ENCODE peak calls at places on chromosomes 2 and 18, in eight cellular contexts. A is astrocyte, P is prostate gland, C is mammary epithelial cell, U is HCT116, M is left ventricle myocardium inferior, B is kidney, Q is breast epithelium. L is an unnamed sample.
A peak's percentile ranks its signal among the peaks of the same experiment; 100 is the strongest.

GRCh38 chr2:190659553-190659952 is 10.7 kb downstream of the NAB1 start:
- DNase-seq in A (no peak), P (no peak), C (no peak), U (no peak), M (no peak), B (no peak), Q (no peak), L (no peak)

GRCh38 chr2:127577208-127577475 is 41.7 kb downstream of the MYO7B start:
- DNase-seq in A (no peak), P (no peak), C (no peak), U (no peak), M (no peak), B (peak; percentile 15), Q (no peak), L (no peak)

GRCh38 chr2:233100192-233100998 is 40.3 kb downstream of the INPP5D start:
- DNase-seq in A (no peak), P (no peak), C (no peak), U (no peak), M (no peak), B (no peak), Q (no peak), L (no peak)

GRCh38 chr2:192196451-192197194 is 1.9 kb upstream of the TMEFF2 start:
- DNase-seq in A (no peak), P (no peak), C (no peak), U (no peak), M (no peak), B (no peak), Q (no peak), L (peak; percentile 20)

GRCh38 chr2:96145028-96145939 is at the start of gene DUSP2:
- DNase-seq in A (peak; percentile 59), P (peak; percentile 61), C (peak; percentile 58), U (peak; percentile 57), M (peak; percentile 74), B (peak; percentile 93), Q (peak; percentile 89), L (peak; percentile 80)

GRCh38 chr2:11132036-11132671 is 23.1 kb upstream of the SLC66A3 start:
- DNase-seq in A (no peak), P (no peak), C (no peak), U (no peak), M (no peak), B (no peak), Q (no peak), L (peak; percentile 63)

GRCh38 chr2:24492283-24493272 is 1.5 kb downstream of the NCOA1 start:
- DNase-seq in A (peak; percentile 10), P (peak; percentile 12), C (peak; percentile 10), U (no peak), M (no peak), B (no peak), Q (no peak), L (no peak)

GRCh38 chr2:107633580-107634147 is 193.0 kb upstream of the RGPD4 start:
- DNase-seq in A (peak; percentile 92), P (no peak), C (peak; percentile 79), U (no peak), M (no peak), B (no peak), Q (no peak), L (no peak)

GRCh38 chr2:236985940-236986339 is 99.7 kb upstream of the COPS8 start:
- DNase-seq in A (no peak), P (no peak), C (no peak), U (no peak), M (no peak), B (no peak), Q (no peak), L (no peak)

GRCh38 chr2:237723613-237724012 is 75.0 kb upstream of the RBM44 start:
- DNase-seq in A (peak; percentile 50), P (no peak), C (peak; percentile 59), U (no peak), M (peak; percentile 59), B (no peak), Q (peak; percentile 15), L (no peak)

GRCh38 chr18:61531182-61531581 is 198.0 kb downstream of the CDH20 start:
- DNase-seq in A (no peak), P (no peak), C (no peak), U (no peak), M (peak; percentile 40), B (no peak), Q (no peak), L (peak; percentile 86)

GRCh38 chr2:86371482-86372002 is 34.1 kb upstream of the REEP1 start:
- DNase-seq in A (no peak), P (no peak), C (no peak), U (no peak), M (no peak), B (no peak), Q (no peak), L (no peak)

GRCh38 chr2:86367501-86367778 is 30.0 kb upstream of the REEP1 start:
- DNase-seq in A (no peak), P (no peak), C (no peak), U (no peak), M (no peak), B (no peak), Q (no peak), L (no peak)

GRCh38 chr2:86372133-86372532 is 34.7 kb upstream of the REEP1 start:
- DNase-seq in A (no peak), P (no peak), C (no peak), U (no peak), M (no peak), B (no peak), Q (no peak), L (no peak)

GRCh38 chr2:86368181-86368824 is 30.9 kb upstream of the REEP1 start:
- DNase-seq in A (peak; percentile 12), P (no peak), C (peak; percentile 20), U (peak; percentile 33), M (peak; percentile 32), B (no peak), Q (no peak), L (peak; percentile 5)

DNA sequence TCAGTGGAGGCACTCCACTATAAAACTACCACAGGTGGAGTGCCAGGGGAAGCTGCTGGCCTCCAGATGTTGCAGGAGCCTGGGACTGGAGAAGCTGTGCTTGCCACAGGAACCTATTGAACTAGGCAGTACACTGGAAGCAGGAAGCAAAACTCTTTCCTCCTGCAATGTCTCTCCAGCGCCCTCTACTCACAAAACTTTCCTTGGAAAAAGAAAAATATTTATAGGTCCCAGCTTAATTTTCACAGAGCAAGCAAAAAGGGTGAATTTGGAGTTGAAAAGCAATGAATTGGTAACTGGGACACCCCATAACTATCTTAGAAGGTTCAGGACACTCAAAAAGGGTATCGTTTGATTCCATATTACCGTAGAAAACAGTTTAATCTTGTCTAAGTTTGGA is 33.2 kb upstream of the REEP1 start:
- DNase-seq in A (no peak), P (no peak), C (no peak), U (no peak), M (no peak), B (no peak), Q (no peak), L (no peak)
- TF ChIP-seq CTCF in A (no peak), P (no peak), C (no peak), U (no peak), M (no peak), B (no peak), Q (no peak), L (no peak)

GRCh38 chr2:14601070-14601770 is 31.3 kb upstream of the LRATD1 start:
- DNase-seq in A (peak; percentile 11), P (no peak), C (peak; percentile 55), U (no peak), M (no peak), B (no peak), Q (no peak), L (no peak)
- H3K27ac ChIP-seq in A (no peak overlapping the region), P (no peak overlapping the region), C (no peak overlapping the region), U (no peak overlapping the region), M (no peak overlapping the region), B (no peak overlapping the region), Q (no peak overlapping the region), L (no peak overlapping the region)

DNA sequence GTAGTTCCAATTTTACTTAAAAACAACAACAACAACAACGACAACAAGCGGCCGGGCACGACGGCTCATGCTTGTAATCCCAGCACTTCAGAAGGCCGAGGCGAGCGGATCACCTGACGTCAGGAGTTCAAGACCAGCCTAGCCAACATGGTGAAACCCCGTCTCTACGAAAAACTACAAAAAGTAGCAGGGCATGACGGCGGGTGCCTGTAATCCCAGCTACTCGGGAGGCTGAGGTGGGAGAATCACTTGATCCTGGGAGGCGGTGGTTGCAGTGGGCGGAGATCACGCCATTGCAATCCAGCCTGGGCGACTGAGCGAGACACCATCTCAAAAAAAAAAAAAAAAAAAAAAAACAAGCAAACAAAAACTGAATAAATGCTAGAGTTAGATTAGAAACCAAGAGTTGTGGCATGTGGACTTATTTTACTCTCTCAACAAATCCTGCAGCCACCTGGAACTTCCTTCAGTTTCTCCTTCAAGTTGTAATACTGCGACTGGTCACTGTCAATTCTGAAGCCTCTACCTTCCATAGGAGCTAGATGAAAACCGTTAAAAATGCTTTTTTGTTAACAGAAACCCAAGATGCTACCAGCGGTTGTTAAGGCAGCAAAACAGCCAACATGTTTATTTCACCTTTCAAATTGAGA is 1.3 kb downstream of the ATP5F1A start:
- DNase-seq in A (no peak), P (no peak), C (no peak), U (no peak), M (no peak), B (no peak), Q (no peak), L (no peak)
- H3K4me3 ChIP-seq in A (peak overlapping the region; percentile 99), P (peak overlapping the region; percentile 57), C (peak overlapping the region; percentile 79), U (peak overlapping the region; percentile 99), M (peak overlapping the region; percentile 97), B (peak overlapping the region; percentile 91), Q (peak overlapping the region; percentile 88), L (peak overlapping the region; percentile 96)

GRCh38 chr2:86378469-86378868 is 41.0 kb upstream of the REEP1 start:
- DNase-seq in A (no peak), P (no peak), C (no peak), U (no peak), M (no peak), B (no peak), Q (no peak), L (no peak)

GRCh38 chr2:86366651-86367500 is 29.4 kb upstream of the REEP1 start:
- DNase-seq in A (no peak), P (no peak), C (no peak), U (no peak), M (no peak), B (no peak), Q (no peak), L (no peak)

GRCh38 chr2:86375623-86376022 is 38.2 kb upstream of the REEP1 start:
- DNase-seq in A (no peak), P (no peak), C (no peak), U (no peak), M (no peak), B (no peak), Q (no peak), L (no peak)

DNA sequence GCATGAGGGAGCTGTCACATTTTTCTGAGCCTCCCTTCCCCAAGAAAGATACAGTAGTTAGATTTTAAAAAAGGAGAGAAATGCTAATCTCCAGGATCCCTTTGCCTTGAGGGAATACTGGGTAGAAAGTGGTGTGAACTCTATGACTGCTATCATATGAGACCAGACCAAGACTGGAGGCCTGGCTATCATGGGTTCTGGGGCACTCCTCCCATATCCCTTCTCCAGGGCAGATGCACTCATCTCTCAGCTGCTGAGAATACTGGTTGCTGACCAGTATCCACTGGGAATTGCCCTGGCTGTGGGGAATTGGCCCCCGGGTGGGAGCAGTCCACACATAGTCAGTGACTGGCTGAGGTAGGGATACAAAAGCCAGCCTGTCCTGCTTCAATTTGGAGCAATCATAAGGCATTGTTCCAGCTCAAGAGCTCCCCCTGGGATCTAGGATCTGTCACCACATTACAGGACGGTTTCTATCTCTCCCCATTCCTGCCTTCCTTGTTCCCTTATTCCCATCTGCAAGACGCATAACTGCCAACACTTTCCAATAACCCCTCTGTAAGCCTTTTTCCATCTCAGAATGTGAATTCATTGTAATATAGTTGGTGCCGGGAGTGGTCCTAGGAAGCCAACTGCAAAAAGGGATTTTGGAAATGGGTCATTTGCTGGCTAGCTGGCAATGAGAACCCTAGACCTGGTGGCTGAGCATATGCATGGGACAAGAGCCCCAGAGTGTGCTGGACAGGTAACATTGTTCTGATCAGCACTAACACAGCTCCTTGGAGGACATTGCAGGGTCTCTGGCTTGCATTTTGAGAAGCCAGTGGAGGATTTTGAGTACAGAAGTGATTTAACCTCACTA is 35.4 kb upstream of the REEP1 start:
- DNase-seq in A (peak; percentile 25), P (peak; percentile 22), C (peak; percentile 48), U (peak; percentile 43), M (no peak), B (no peak), Q (no peak), L (no peak)
- TF ChIP-seq CTCF in A (peak; percentile 57), P (peak; percentile 45), C (peak; percentile 85), U (peak; percentile 65), M (peak; percentile 70), B (peak; percentile 58), Q (peak; percentile 59), L (peak; percentile 63)